ENCODE peak calls at places on chromosomes 12 and 14, in five cellular contexts. N is activated CD4-positive, alpha-beta T cell treated with anti-CD3 and anti-CD28 coated beads, Interleukin-2, amount 50 U/mL, for 1 hour; P is CD4-positive, alpha-beta T cell; H is AG08396; Y is stimulated activated CD4-positive, alpha-beta T cell treated with anti-CD3 and anti-CD28 coated beads, Interleukin-12 subunit alpha, Interleukin-12 subunit beta, amount 100 ng/mL, for 4 hours. Q is an unnamed sample.

GRCh38 chr12:2555487-2556082 is 239.2 kb upstream of the FKBP4 start:
- DNase-seq in N (no peak), H (no peak), P (no peak), Y (no peak), Q (no peak)

GRCh38 chr14:80784824-80785223 is 156.7 kb downstream of the CEP128 start:
- DNase-seq in P (no peak), H (no peak), Y (no peak), N (no peak), Q (no peak)

GRCh38 chr14:26128931-26129674 is 468.7 kb downstream of the NOVA1 start:
- DNase-seq in H (no peak), P (no peak), N (no peak), Y (no peak), Q (no peak)

GRCh38 chr12:119940881-119941280 is 48.2 kb upstream of the BICDL1 start:
- DNase-seq in Y (no peak), N (no peak), P (no peak), H (peak), Q (no peak)

GRCh38 chr12:110932048-110932447 is 11.7 kb upstream of the MYL2 start:
- DNase-seq in P (no peak), Y (no peak), N (no peak), H (no peak), Q (no peak)

GRCh38 chr14:73491256-73491976 is 683 bp downstream of the RIOX1 start:
- DNase-seq in Y (peak), N (peak), H (peak), P (peak), Q (peak)

GRCh38 chr12:89069431-89069830 is 282.9 kb downstream of the DUSP6 start:
- DNase-seq in N (no peak), H (no peak), Y (no peak), P (no peak), Q (no peak)

GRCh38 chr14:93941293-93941910 is 14.3 kb downstream of the FAM181A start:
- DNase-seq in N (no peak), P (no peak), H (peak), Y (no peak), Q (no peak)

GRCh38 chr12:121337416-121337815 is 14.8 kb downstream of the ANAPC5 start:
- DNase-seq in N (no peak), H (no peak), P (no peak), Y (no peak), Q (no peak)

GRCh38 chr14:20873370-20874177 is 17.6 kb upstream of the RNASE3 start:
- DNase-seq in H (peak), P (peak), Y (peak), N (peak), Q (peak)

GRCh38 chr12:3289702-3290101 is 201.3 kb upstream of the PRMT8 start:
- DNase-seq in N (no peak), P (no peak), H (no peak), Y (no peak), Q (no peak)

GRCh38 chr14:100250732-100251465 is 12.0 kb downstream of the YY1 start:
- DNase-seq in P (no peak), Y (no peak), N (no peak), H (no peak), Q (no peak)